ENCODE peak calls at places on chromosomes 5 and 9, in nine cellular contexts. A is mesothelial cell of epicardium, R is mucosa of descending colon, D is progenitor cell of endocrine pancreas, V is osteocyte, B is cardiac muscle cell, C is fibroblast of pulmonary artery, N is nephron progenitor cell, F is A549. P is an unnamed sample.

GRCh38 chr5:150113047-150113744 is 26.8 kb upstream of the CSF1R start:
- DNase-seq in R (no peak), B (no peak), C (no peak), D (peak), V (peak), N (no peak), A (peak), F (no peak), P (no peak)

GRCh38 chr5:40292006-40292405 is 387.7 kb upstream of the PTGER4 start:
- DNase-seq in N (no peak), C (no peak), A (no peak), R (no peak), D (no peak), F (no peak), V (no peak), B (no peak), P (no peak)

GRCh38 chr5:33321026-33321425 is 119.7 kb upstream of the TARS1 start:
- DNase-seq in R (no peak), A (no peak), D (no peak), V (no peak), N (no peak), C (peak), F (peak), B (no peak), P (peak)

GRCh38 chr9:92196909-92197308 is 81.7 kb upstream of the SPTLC1 start:
- DNase-seq in B (no peak), D (no peak), R (no peak), C (peak), A (no peak), F (no peak), N (no peak), V (no peak), P (peak)

GRCh38 chr5:38736089-38736488 is 109.7 kb upstream of the OSMR start:
- DNase-seq in F (no peak), N (no peak), C (no peak), D (no peak), R (no peak), A (no peak), V (no peak), B (no peak), P (no peak)

GRCh38 chr5:142551242-142552067 is 134.4 kb downstream of the FGF1 start:
- DNase-seq in B (peak), F (no peak), V (no peak), R (peak), D (no peak), N (peak), A (no peak), C (peak), P (peak)

GRCh38 chr9:135273077-135273476 is 185.6 kb downstream of the OLFM1 start:
- DNase-seq in C (no peak), B (no peak), D (no peak), V (no peak), F (no peak), A (no peak), R (no peak), N (no peak), P (no peak)

GRCh38 chr5:82387041-82387818 is 109.1 kb upstream of the RPS23 start:
- DNase-seq in N (no peak), R (no peak), F (peak), V (no peak), C (peak), D (no peak), B (no peak), A (peak), P (no peak)

GRCh38 chr5:133487093-133487492 is 125.2 kb downstream of the FSTL4 start:
- DNase-seq in B (no peak), D (no peak), N (no peak), V (no peak), A (no peak), F (no peak), C (no peak), R (no peak), P (no peak)

GRCh38 chr5:154135125-154135524 is 55.4 kb upstream of the GALNT10 start:
- DNase-seq in R (no peak), D (no peak), C (no peak), V (no peak), F (no peak), A (no peak), N (no peak), B (no peak), P (no peak)

GRCh38 chr5:68221488-68221887 is 5.9 kb downstream of the PIK3R1 start:
- DNase-seq in R (no peak), F (no peak), D (no peak), A (no peak), V (no peak), N (no peak), C (no peak), B (no peak), P (no peak)

GRCh38 chr5:154278172-154278571 is 87.6 kb downstream of the GALNT10 start:
- DNase-seq in C (no peak), A (no peak), N (no peak), F (no peak), B (no peak), V (no peak), R (no peak), D (no peak), P (peak)

GRCh38 chr9:2208991-2209390 is 193.8 kb downstream of the SMARCA2 start:
- DNase-seq in F (no peak), C (no peak), A (no peak), R (no peak), B (no peak), N (no peak), V (no peak), D (no peak), P (no peak)

GRCh38 chr9:107597743-107598217 is 108.2 kb upstream of the KLF4 start:
- DNase-seq in F (no peak), A (no peak), D (no peak), C (no peak), N (no peak), B (no peak), V (no peak), R (peak), P (no peak)

GRCh38 chr5:145699846-145700245 is 135.3 kb downstream of the PRELID2 start:
- DNase-seq in N (no peak), C (no peak), B (no peak), A (no peak), F (no peak), R (no peak), D (no peak), V (no peak), P (no peak)

GRCh38 chr5:138789771-138790242 is 36.6 kb downstream of the CTNNA1 start:
- DNase-seq in D (no peak), C (peak), A (no peak), N (peak), V (no peak), B (peak), F (peak), R (peak), P (peak)

GRCh38 chr5:50963647-50964584 is 297.5 kb downstream of the PARP8 start:
- DNase-seq in A (no peak), B (peak), N (peak), F (no peak), D (no peak), V (no peak), C (no peak), R (no peak), P (no peak)

GRCh38 chr5:14250778-14251711 is 107.9 kb downstream of the TRIO start:
- DNase-seq in B (no peak), F (no peak), N (no peak), R (no peak), C (no peak), V (no peak), D (no peak), A (no peak), P (no peak)

GRCh38 chr5:1386274-1386717 is 41.4 kb upstream of the CLPTM1L start:
- DNase-seq in C (peak), B (peak), D (peak), R (peak), N (peak), A (peak), V (no peak), F (peak), P (peak)

GRCh38 chr5:130836729-130837660 is 328.1 kb downstream of the HINT1 start:
- DNase-seq in N (no peak), V (no peak), D (no peak), A (no peak), C (peak), B (no peak), R (no peak), F (peak), P (no peak)

GRCh38 chr9:116873441-116873840 is 186.3 kb downstream of the TRIM32 start:
- DNase-seq in D (no peak), V (no peak), B (no peak), R (peak), A (no peak), F (no peak), N (no peak), C (no peak), P (no peak)

GRCh38 chr9:23541976-23542375 is 284.1 kb downstream of the ELAVL2 start:
- DNase-seq in B (no peak), N (no peak), V (no peak), R (no peak), D (no peak), F (no peak), C (no peak), A (no peak), P (no peak)

GRCh38 chr9:37283730-37284235 is 138.7 kb upstream of the GRHPR start:
- DNase-seq in V (no peak), F (peak), B (no peak), C (peak), A (no peak), R (no peak), N (no peak), D (no peak), P (peak)

GRCh38 chr9:90870646-90871326 is 69.2 kb downstream of the SYK start:
- DNase-seq in A (peak), F (peak), C (peak), V (peak), N (peak), B (peak), D (no peak), R (peak), P (peak)

GRCh38 chr9:114156311-114156657 is 947 bp downstream of the COL27A1 start:
- DNase-seq in A (no peak), C (peak), V (no peak), N (no peak), F (no peak), D (no peak), R (peak), B (peak), P (peak)

GRCh38 chr5:124634228-124634819 is 112.1 kb downstream of the ZNF608 start:
- DNase-seq in V (no peak), R (no peak), B (no peak), F (no peak), N (no peak), D (no peak), A (no peak), C (no peak), P (peak)

GRCh38 chr9:123399803-123400378 is 43.9 kb downstream of the CRB2 start:
- DNase-seq in R (peak), N (peak), V (no peak), C (no peak), A (no peak), B (no peak), D (no peak), F (peak), P (no peak)

GRCh38 chr5:57665146-57665936 is 182.7 kb upstream of the ACTBL2 start:
- DNase-seq in F (no peak), B (no peak), R (no peak), D (no peak), N (no peak), V (no peak), C (no peak), A (no peak), P (no peak)
- TF ChIP-seq CTCF in F (no peak), B (no peak), R (no peak), D (no peak), N (no peak), V (no peak), C (no peak), A (no peak), P (no peak)

GRCh38 chr5:173592050-173592669 is 24.3 kb downstream of the BOD1 start:
- DNase-seq in N (no peak), R (no peak), V (no peak), C (no peak), A (no peak), F (peak), D (no peak), B (no peak), P (no peak)
- TF ChIP-seq CTCF in N (peak), R (no peak), V (peak), C (peak), A (peak), F (peak), D (peak), B (peak), P (peak)

GRCh38 chr9:77215874-77216273 is 38.5 kb downstream of the VPS13A start:
- DNase-seq in V (no peak), N (no peak), C (peak), F (peak), D (no peak), A (no peak), B (peak), R (no peak), P (no peak)
- TF ChIP-seq CTCF in V (peak), N (peak), C (peak), F (peak), D (no peak), A (no peak), B (peak), R (no peak), P (peak)

DNA sequence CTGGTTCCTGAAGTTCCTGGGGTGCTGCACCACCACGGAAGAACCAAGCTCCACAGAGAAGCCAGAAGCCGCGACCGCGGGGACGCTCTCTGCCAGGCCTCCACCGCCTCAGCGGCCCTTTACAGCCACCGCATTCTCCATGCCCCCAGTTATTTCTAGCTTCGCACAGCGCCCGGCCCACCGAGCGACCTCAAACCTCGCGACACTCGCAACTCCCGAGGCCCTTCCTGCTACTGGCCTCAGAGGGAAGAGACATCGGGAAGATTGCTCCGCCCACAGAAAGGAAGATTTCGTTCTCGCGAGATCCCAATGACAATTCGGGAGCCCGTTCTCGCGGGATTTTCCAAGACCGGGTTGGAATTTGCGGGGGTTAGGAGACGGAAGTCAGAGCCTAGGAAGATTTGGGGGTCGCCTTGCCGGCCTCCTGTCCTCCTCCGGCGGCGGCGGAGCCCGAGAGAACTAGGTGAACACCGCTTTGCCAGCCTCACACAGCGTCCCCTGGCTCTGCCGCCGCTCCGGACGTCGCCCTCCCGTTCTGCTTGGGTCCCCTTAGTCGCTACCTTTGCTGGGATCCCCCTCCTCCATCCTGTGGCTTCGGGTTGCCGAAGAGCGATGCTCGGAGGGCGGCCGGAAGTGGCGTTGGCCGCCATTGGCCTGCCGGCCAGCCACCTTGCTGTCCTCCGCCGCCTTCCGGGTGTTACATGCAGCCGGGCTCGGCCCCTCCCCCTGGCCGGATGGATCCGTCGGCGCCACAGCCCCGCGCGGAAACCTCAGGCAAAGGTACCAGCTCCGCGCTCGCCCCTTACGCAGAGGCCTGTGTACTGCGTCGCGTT is at the start of gene ERCC6L2:
- DNase-seq in N (peak), R (peak), F (peak), C (peak), A (peak), V (peak), D (peak), B (peak), P (peak)
- TF ChIP-seq CTCF in N (no peak), R (no peak), F (no peak), C (no peak), A (no peak), V (no peak), D (no peak), B (no peak), P (peak)

GRCh38 chr9:80177949-80178480 is 606.2 kb downstream of the TLE4 start:
- DNase-seq in B (no peak), A (no peak), D (no peak), C (no peak), N (no peak), F (no peak), V (no peak), R (no peak), P (no peak)

DNA sequence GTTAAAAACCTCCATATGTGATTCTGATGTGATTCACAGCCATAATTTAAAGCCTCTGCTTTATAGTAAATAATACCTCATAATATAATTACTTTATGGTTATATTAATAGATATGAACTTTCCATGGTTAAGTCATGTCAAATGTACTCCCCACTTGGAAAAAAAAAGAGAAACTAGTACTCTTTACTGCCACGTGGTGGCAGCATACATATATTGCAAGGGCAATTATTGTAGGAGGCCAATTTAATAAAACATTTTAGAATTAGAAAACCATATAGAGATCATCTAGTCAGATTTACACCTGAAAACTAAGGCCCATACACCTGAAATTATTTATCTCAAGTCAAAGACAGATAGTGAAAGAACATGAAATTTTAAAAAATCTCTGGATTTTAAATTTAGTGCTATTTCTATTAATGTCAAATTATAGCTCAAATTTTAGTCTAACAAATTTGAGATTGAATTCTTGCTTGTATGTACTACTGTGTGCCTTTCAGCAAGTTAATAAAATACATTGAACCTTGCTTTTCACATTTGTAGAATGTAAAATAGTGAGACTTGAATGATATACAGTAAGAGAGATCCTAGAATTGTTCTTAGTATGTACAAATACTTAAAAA is 603.6 kb downstream of the TLE4 start:
- DNase-seq in R (peak), C (peak), A (no peak), D (no peak), N (peak), B (peak), V (no peak), F (peak), P (peak)
- TF ChIP-seq CTCF in R (peak), C (peak), A (peak), D (peak), N (peak), B (peak), V (peak), F (peak), P (peak)

DNA sequence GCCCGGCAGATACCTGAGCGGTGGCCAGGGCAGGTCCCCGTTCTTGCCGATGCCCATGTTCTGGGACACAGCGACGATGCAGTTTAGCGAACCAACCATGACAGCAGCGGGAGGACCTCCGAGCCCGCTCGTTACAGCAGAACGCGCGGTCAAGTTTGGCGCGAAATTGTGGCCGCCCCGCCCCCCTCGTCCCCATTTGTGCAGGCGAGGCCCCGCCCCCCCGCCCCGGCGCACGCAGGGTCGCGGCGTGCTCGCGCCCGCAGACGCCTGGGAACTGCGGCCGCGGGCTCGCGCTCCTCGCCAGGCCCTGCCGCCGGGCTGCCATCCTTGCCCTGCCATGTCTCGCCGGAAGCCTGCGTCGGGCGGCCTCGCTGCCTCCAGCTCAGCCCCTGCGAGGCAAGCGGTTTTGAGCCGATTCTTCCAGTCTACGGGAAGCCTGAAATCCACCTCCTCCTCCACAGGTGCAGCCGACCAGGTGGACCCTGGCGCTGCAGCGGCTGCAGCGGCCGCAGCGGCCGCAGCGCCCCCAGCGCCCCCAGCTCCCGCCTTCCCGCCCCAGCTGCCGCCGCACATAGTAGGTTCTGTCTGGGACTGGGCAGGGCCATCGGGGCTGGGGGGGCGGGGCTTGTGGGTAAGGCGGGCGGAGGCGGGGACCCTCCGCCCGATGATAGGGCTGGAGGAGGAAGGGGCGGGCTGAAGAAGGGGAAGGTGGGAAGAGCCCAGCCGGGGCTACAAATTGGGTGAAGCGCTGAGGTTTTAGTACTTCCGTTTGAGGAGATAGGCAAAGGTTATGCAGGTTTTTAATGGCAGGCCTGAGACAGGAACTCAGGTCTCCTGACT is at the start of the genes DHFR and MSH3:
- DNase-seq in D (peak), A (peak), N (peak), V (peak), R (peak), B (peak), C (peak), F (peak), P (peak)
- TF ChIP-seq CTCF in D (peak), A (no peak), N (no peak), V (peak), R (no peak), B (no peak), C (no peak), F (peak), P (peak)

DNA sequence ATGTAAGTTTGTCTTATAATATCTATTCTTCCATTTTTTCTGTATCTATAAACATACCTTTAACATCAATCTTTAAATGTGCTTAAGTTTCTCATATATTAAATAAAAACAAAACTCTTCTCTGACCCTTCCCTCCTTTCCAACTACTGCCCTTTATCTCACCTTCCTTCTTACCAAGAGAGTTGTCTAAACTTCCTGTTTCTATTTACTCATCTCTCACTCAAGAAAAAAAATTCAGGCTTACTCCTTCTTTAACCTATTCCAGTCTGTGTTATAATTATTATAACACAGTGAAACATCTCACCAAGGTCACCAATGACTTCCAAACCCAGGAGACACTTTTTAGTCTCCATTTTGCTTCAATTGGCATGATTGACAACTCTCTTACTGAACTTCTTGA is 140.9 kb downstream of the CCDC171 start:
- DNase-seq in D (no peak), B (no peak), R (no peak), A (no peak), V (no peak), N (no peak), C (no peak), F (no peak), P (no peak)
- TF ChIP-seq CTCF in D (no peak), B (no peak), R (no peak), A (no peak), V (no peak), N (no peak), C (no peak), F (no peak), P (no peak)

DNA sequence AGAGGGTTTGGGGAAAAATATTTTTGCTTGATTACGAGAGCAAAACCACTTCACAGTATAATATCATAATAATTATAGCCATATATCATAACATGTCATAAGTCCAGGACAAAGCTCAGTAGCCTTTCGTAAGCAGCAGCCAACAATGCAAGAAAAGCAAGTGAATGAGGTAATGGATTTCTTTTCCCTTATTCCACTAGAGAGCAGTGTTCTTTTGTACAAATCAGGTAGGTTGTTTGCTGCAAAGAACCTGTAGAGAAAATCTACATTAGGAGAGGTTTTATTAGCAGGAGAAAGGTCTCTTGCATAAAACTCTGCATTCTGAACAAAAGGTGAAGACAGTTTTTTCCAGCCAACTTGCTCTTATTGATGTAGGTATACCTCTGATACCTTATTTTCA is 1033.4 kb downstream of the TLE4 start:
- DNase-seq in C (peak), F (peak), N (no peak), A (no peak), V (no peak), B (peak), D (no peak), R (no peak), P (no peak)
- TF ChIP-seq CTCF in C (peak), F (peak), N (peak), A (no peak), V (peak), B (peak), D (peak), R (no peak), P (peak)

P was measured in HFFc6.